ENCODE peak calls at places on chromosomes 16 and 17, in nine cellular contexts. N is ovary; Y is stomach; J is brain microvascular endothelial cell; C is CD8-positive, alpha-beta T cell; F is AG09309; S is CD4-positive, alpha-beta memory T cell; Z is tibial artery; A is heart left ventricle. B is an unnamed sample.

GRCh38 chr17:19877546-19877945 is 9.8 kb upstream of the ULK2 start:
- DNase-seq in N (no peak), Y (no peak), J (no peak), C (no peak), F (no peak), S (no peak), Z (no peak), A (no peak), B (no peak)

GRCh38 chr17:38510424-38511125 is 82.3 kb downstream of the ARHGAP23 start:
- DNase-seq in N (no peak), Y (peak; percentile 38), J (no peak), C (no peak), F (no peak), S (no peak), Z (no peak), A (no peak), B (no peak)

GRCh38 chr16:29815032-29815721 is 775 bp upstream of the PAGR1 start:
- DNase-seq in N (peak; percentile 72), Y (no peak), J (no peak), C (no peak), F (no peak), S (no peak), Z (no peak), A (peak; percentile 54), B (no peak)

GRCh38 chr17:79803997-79804855 is 7.3 kb upstream of the CBX8 start:
- DNase-seq in N (no peak), Y (no peak), J (no peak), C (no peak), F (no peak), S (no peak), Z (no peak), A (no peak), B (no peak)

GRCh38 chr16:50706250-50706649 is 12.8 kb downstream of the NOD2 start:
- DNase-seq in N (no peak), Y (no peak), J (no peak), C (no peak), F (no peak), S (no peak), Z (no peak), A (no peak), B (no peak)

GRCh38 chr17:78414178-78415162 is 36.0 kb downstream of the PGS1 start:
- DNase-seq in N (no peak), Y (no peak), J (no peak), C (peak; percentile 19), F (no peak), S (peak; percentile 56), Z (no peak), A (no peak), B (no peak)

GRCh38 chr16:69890114-69890890 is 60.8 kb upstream of the CLEC18A start:
- DNase-seq in N (peak; percentile 39), Y (peak; percentile 65), J (no peak), C (no peak), F (no peak), S (no peak), Z (peak; percentile 67), A (peak; percentile 63), B (peak; percentile 15)

GRCh38 chr17:68437979-68438877 is 19.1 kb downstream of the WIPI1 start:
- DNase-seq in N (no peak), Y (peak; percentile 72), J (no peak), C (no peak), F (no peak), S (peak; percentile 44), Z (no peak), A (peak; percentile 61), B (no peak)

GRCh38 chr16:71460246-71460645 is 1.8 kb downstream of the ZNF23 start:
- DNase-seq in N (no peak), Y (no peak), J (no peak), C (no peak), F (peak; percentile 83), S (no peak), Z (no peak), A (no peak), B (no peak)

GRCh38 chr17:2418572-2418971 is 17.7 kb upstream of the MNT start:
- DNase-seq in N (peak; percentile 59), Y (no peak), J (no peak), C (no peak), F (no peak), S (no peak), Z (no peak), A (no peak), B (no peak)

GRCh38 chr17:79840204-79840988 is 1.2 kb upstream of the CBX4 start:
- DNase-seq in N (peak; percentile 80), Y (peak; percentile 75), J (no peak), C (no peak), F (no peak), S (peak; percentile 31), Z (peak; percentile 80), A (peak; percentile 72), B (no peak)

GRCh38 chr17:78016852-78017251 is 58.3 kb downstream of the TNRC6C start:
- DNase-seq in N (no peak), Y (no peak), J (no peak), C (no peak), F (no peak), S (no peak), Z (no peak), A (no peak), B (no peak)

GRCh38 chr17:17689312-17689711 is 8.1 kb downstream of the RAI1 start:
- DNase-seq in N (no peak), Y (no peak), J (no peak), C (no peak), F (no peak), S (no peak), Z (no peak), A (no peak), B (no peak)

GRCh38 chr17:50346313-50347086 is 574 bp downstream of the XYLT2 start:
- DNase-seq in N (peak; percentile 65), Y (peak; percentile 63), J (no peak), C (no peak), F (no peak), S (no peak), Z (no peak), A (peak; percentile 48), B (no peak)

GRCh38 chr17:50348522-50349240 is 2.8 kb downstream of the XYLT2 start:
- DNase-seq in N (no peak), Y (peak; percentile 58), J (no peak), C (no peak), F (no peak), S (no peak), Z (no peak), A (no peak), B (no peak)

GRCh38 chr17:50347894-50348291 is 2.0 kb downstream of the XYLT2 start:
- DNase-seq in N (no peak), Y (no peak), J (no peak), C (no peak), F (no peak), S (no peak), Z (no peak), A (no peak), B (no peak)

GRCh38 chr17:50345443-50346312 is at the start of gene XYLT2:
- DNase-seq in N (peak; percentile 91), Y (peak; percentile 95), J (peak; percentile 72), C (peak; percentile 94), F (no peak), S (peak; percentile 94), Z (peak; percentile 80), A (peak; percentile 88), B (no peak)

GRCh38 chr17:50347087-50347893 is 1.4 kb downstream of the XYLT2 start:
- DNase-seq in N (no peak), Y (no peak), J (no peak), C (no peak), F (no peak), S (no peak), Z (no peak), A (no peak), B (no peak)
- H3K4me3 ChIP-seq in N (peak overlapping the region; percentile 88), Y (peak overlapping the region; percentile 89), J (peak overlapping the region; percentile 87), C (peak overlapping the region; percentile 78), F (peak overlapping the region; percentile 93), S (peak overlapping the region; percentile 80), Z (peak overlapping the region; percentile 78), A (peak overlapping the region; percentile 99), B (peak overlapping the region; percentile 88)

GRCh38 chr17:46154151-46154816 is 38.9 kb downstream of the KANSL1 start:
- DNase-seq in N (no peak), Y (no peak), J (no peak), C (no peak), F (no peak), S (peak; percentile 26), Z (no peak), A (no peak), B (no peak)
- H3K4me3 ChIP-seq in N (no peak overlapping the region), Y (no peak overlapping the region), J (no peak overlapping the region), C (no peak overlapping the region), F (no peak overlapping the region), S (peak overlapping the region; percentile 17), Z (no peak overlapping the region), A (no peak overlapping the region), B (no peak overlapping the region)

GRCh38 chr17:27346228-27346899 is 52.5 kb downstream of the WSB1 start:
- DNase-seq in N (no peak), Y (no peak), J (no peak), C (no peak), F (no peak), S (no peak), Z (no peak), A (no peak), B (no peak)

GRCh38 chr17:27351741-27352140 is 57.8 kb downstream of the WSB1 start:
- DNase-seq in N (no peak), Y (no peak), J (no peak), C (no peak), F (no peak), S (no peak), Z (no peak), A (no peak), B (no peak)

GRCh38 chr17:27348196-27348595 is 54.3 kb downstream of the WSB1 start:
- DNase-seq in N (no peak), Y (no peak), J (no peak), C (no peak), F (no peak), S (no peak), Z (no peak), A (no peak), B (no peak)

GRCh38 chr17:27352481-27353460 is 58.9 kb downstream of the WSB1 start:
- DNase-seq in N (peak; percentile 34), Y (no peak), J (no peak), C (no peak), F (no peak), S (no peak), Z (no peak), A (no peak), B (no peak)

DNA sequence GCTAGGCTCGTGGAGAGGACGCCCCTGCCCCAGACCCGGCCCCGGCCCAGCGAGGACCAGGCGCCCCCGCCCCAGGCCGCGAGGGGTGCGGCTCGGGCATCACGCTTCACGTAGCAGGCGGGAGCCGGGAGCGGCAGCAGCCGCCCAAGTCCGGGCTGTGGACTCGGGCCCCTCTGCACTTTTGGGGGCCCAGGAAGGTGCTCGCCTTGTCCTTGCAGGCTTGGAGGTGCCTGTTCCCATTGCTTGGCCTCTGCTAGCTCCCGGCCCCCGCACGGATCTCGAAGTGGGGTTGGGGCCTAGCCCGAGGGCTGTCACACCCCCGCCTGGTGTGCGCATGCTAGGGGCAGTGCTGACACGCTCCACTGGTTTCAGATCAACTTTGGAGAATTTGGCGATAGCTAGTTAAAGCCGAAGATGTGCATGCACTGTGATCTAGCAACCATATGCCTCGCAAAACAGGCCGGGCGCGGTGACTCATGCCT is 55.7 kb downstream of the WSB1 start:
- DNase-seq in N (peak; percentile 44), Y (no peak), J (no peak), C (no peak), F (no peak), S (no peak), Z (no peak), A (no peak), B (no peak)
- H3K4me3 ChIP-seq in N (no peak overlapping the region), Y (peak overlapping the region; percentile 54), J (peak overlapping the region; percentile 45), C (no peak overlapping the region), F (no peak overlapping the region), S (no peak overlapping the region), Z (peak overlapping the region; percentile 47), A (no peak overlapping the region), B (peak overlapping the region; percentile 60)

GRCh38 chr17:48576479-48577309 is 1.5 kb downstream of the HOXB4 start:
- DNase-seq in N (no peak), Y (no peak), J (no peak), C (no peak), F (no peak), S (no peak), Z (no peak), A (no peak), B (no peak)
- H3K4me3 ChIP-seq in N (peak overlapping the region; percentile 35), Y (peak overlapping the region; percentile 61), J (peak overlapping the region; percentile 54), C (no peak overlapping the region), F (no peak overlapping the region), S (peak overlapping the region; percentile 64), Z (peak overlapping the region; percentile 51), A (peak overlapping the region; percentile 47), B (peak overlapping the region; percentile 74)